ENCODE peak calls at places on chromosomes 2 and 18, in nine cellular contexts. G is NCI-H1092 treated with DMSO at 0.1 percent for 48 hours; C is GM23248; D is NCI-H226; R is myocyte; M is activated T-cell treated with anti-CD3 and anti-CD28 coated beads for 1 hour; F is activated CD4-positive, alpha-beta T cell treated with anti-CD3 and anti-CD28 coated beads, Interleukin-2, amount 10 ng/mL, durations not matched to agents 7 days and 5 days; U is stimulated activated CD4-positive, alpha-beta T cell treated with anti-CD3 and anti-CD28 coated beads, Interleukin-2, amount 100 ng/mL, for 48 hours; J is GM12891. H is an unnamed sample.

GRCh38 chr2:235614900-235615712 is 121.3 kb downstream of the AGAP1 start:
- DNase-seq in G (no peak), C (peak; percentile 95), D (peak; percentile 83), R (peak; percentile 73), M (no peak), F (no peak), U (no peak), J (no peak), H (no peak)

GRCh38 chr2:218127929-218128455 is 2.2 kb downstream of the CXCR2 start:
- DNase-seq in G (no peak), C (no peak), D (no peak), R (no peak), M (no peak), F (no peak), U (no peak), J (no peak), H (no peak)

GRCh38 chr2:8319219-8319618 is 362.6 kb upstream of the ID2 start:
- DNase-seq in G (no peak), C (peak; percentile 81), D (no peak), R (no peak), M (no peak), F (no peak), U (no peak), J (no peak), H (no peak)

GRCh38 chr2:182359027-182360011 is 67.5 kb downstream of the PDE1A start:
- DNase-seq in G (no peak), C (no peak), D (peak; percentile 46), R (no peak), M (no peak), F (no peak), U (no peak), J (no peak), H (no peak)

GRCh38 chr2:171578156-171578803 is 56.0 kb downstream of the CYBRD1 start:
- DNase-seq in G (no peak), C (no peak), D (no peak), R (no peak), M (no peak), F (no peak), U (no peak), J (no peak), H (no peak)

GRCh38 chr2:28155627-28156026 is 237.0 kb upstream of the FOSL2 start:
- DNase-seq in G (no peak), C (no peak), D (no peak), R (no peak), M (no peak), F (no peak), U (no peak), J (no peak), H (peak; percentile 63)

GRCh38 chr2:86787701-86788100 is 3.0 kb downstream of the CD8A start:
- DNase-seq in G (peak; percentile 15), C (no peak), D (no peak), R (no peak), M (no peak), F (no peak), U (no peak), J (no peak), H (peak; percentile 50)

GRCh38 chr18:6961331-6961730 is 156.3 kb downstream of the LAMA1 start:
- DNase-seq in G (no peak), C (peak; percentile 4), D (no peak), R (no peak), M (no peak), F (no peak), U (no peak), J (no peak), H (no peak)

GRCh38 chr2:220482751-220483150 is 855.3 kb downstream of the SLC4A3 start:
- DNase-seq in G (no peak), C (no peak), D (peak; percentile 80), R (no peak), M (no peak), F (no peak), U (no peak), J (no peak), H (no peak)

GRCh38 chr2:69381337-69381737 is 5.7 kb downstream of the GFPT1 start:
- DNase-seq in G (no peak), C (peak; percentile 50), D (peak; percentile 72), R (no peak), M (no peak), F (no peak), U (no peak), J (no peak), H (peak; percentile 26)

GRCh38 chr18:7382631-7383335 is 151.9 kb downstream of the LRRC30 start:
- DNase-seq in G (no peak), C (no peak), D (no peak), R (no peak), M (no peak), F (no peak), U (no peak), J (no peak), H (no peak)

GRCh38 chr2:7749895-7750559 is 832.8 kb downstream of the RNF144A start:
- DNase-seq in G (no peak), C (no peak), D (no peak), R (no peak), M (no peak), F (no peak), U (no peak), J (no peak), H (no peak)

GRCh38 chr2:189441709-189442074 is 418 bp downstream of the WDR75 start:
- DNase-seq in G (peak; percentile 48), C (no peak), D (peak; percentile 5), R (no peak), M (no peak), F (no peak), U (no peak), J (no peak), H (peak; percentile 60)

GRCh38 chr18:8423051-8423558 is 186.1 kb upstream of the RAB12 start:
- DNase-seq in G (no peak), C (peak; percentile 67), D (no peak), R (peak; percentile 74), M (no peak), F (no peak), U (no peak), J (no peak), H (peak; percentile 71)

GRCh38 chr2:118667964-118668363 is 179.5 kb downstream of the EN1 start:
- DNase-seq in G (no peak), C (peak; percentile 95), D (no peak), R (peak; percentile 6), M (no peak), F (no peak), U (no peak), J (no peak), H (no peak)

GRCh38 chr18:73366713-73367112 is 498.9 kb upstream of the NETO1 start:
- DNase-seq in G (no peak), C (peak; percentile 46), D (peak; percentile 6), R (no peak), M (no peak), F (no peak), U (no peak), J (no peak), H (no peak)

GRCh38 chr18:49788327-49788908 is 24.9 kb downstream of the ACAA2 start:
- DNase-seq in G (no peak), C (peak; percentile 24), D (no peak), R (no peak), M (no peak), F (no peak), U (no peak), J (no peak), H (peak; percentile 78)

GRCh38 chr2:142415461-142415860 is 284.6 kb upstream of the LRP1B start:
- DNase-seq in G (no peak), C (no peak), D (no peak), R (no peak), M (no peak), F (no peak), U (no peak), J (no peak), H (no peak)

GRCh38 chr2:33392366-33392765 is 84.1 kb upstream of the RASGRP3 start:
- DNase-seq in G (no peak), C (no peak), D (no peak), R (no peak), M (no peak), F (no peak), U (no peak), J (no peak), H (no peak)

GRCh38 chr2:65708129-65708528 is 275.7 kb upstream of the SPRED2 start:
- DNase-seq in G (no peak), C (no peak), D (peak; percentile 9), R (no peak), M (no peak), F (no peak), U (no peak), J (no peak), H (no peak)

GRCh38 chr2:69704446-69704845 is 37.5 kb upstream of the ANXA4 start:
- DNase-seq in G (no peak), C (no peak), D (no peak), R (no peak), M (no peak), F (no peak), U (no peak), J (no peak), H (no peak)

GRCh38 chr18:1047406-1047805 is 142.7 kb downstream of the ADCYAP1 start:
- DNase-seq in G (no peak), C (peak; percentile 47), D (peak; percentile 51), R (no peak), M (no peak), F (no peak), U (no peak), J (no peak), H (no peak)

GRCh38 chr2:229416116-229416694 is 145.1 kb upstream of the PID1 start:
- DNase-seq in G (no peak), C (peak; percentile 71), D (no peak), R (peak; percentile 33), M (no peak), F (no peak), U (no peak), J (no peak), H (no peak)

GRCh38 chr2:136085810-136086209 is 32.1 kb downstream of the CXCR4 start:
- DNase-seq in G (no peak), C (no peak), D (no peak), R (no peak), M (no peak), F (no peak), U (no peak), J (no peak), H (no peak)

GRCh38 chr2:191039616-191040015 is 25.6 kb upstream of the STAT1 start:
- DNase-seq in G (no peak), C (no peak), D (no peak), R (no peak), M (no peak), F (no peak), U (no peak), J (no peak), H (no peak)

GRCh38 chr2:64606495-64607363 is 47.0 kb downstream of the SERTAD2 start:
- DNase-seq in G (no peak), C (peak; percentile 93), D (no peak), R (peak; percentile 84), M (peak; percentile 60), F (peak; percentile 88), U (peak; percentile 77), J (peak; percentile 76), H (peak; percentile 91)

GRCh38 chr2:38315707-38316333 is 61.3 kb downstream of the ATL2 start:
- DNase-seq in G (peak; percentile 18), C (peak; percentile 63), D (peak; percentile 42), R (peak; percentile 71), M (no peak), F (peak; percentile 47), U (no peak), J (peak; percentile 15), H (peak; percentile 56)

GRCh38 chr2:74393525-74393924 is 13.4 kb upstream of the DCTN1 start:
- DNase-seq in G (no peak), C (no peak), D (no peak), R (no peak), M (no peak), F (no peak), U (no peak), J (no peak), H (no peak)

GRCh38 chr2:109689182-109689935 is 75.2 kb downstream of the SOWAHC start:
- DNase-seq in G (no peak), C (no peak), D (no peak), R (no peak), M (no peak), F (no peak), U (no peak), J (no peak), H (no peak)

GRCh38 chr18:28666216-28666615 is 489.3 kb upstream of the CDH2 start:
- DNase-seq in G (no peak), C (no peak), D (peak; percentile 45), R (no peak), M (no peak), F (no peak), U (no peak), J (no peak), H (no peak)

GRCh38 chr2:218648473-218649100 is 10.8 kb downstream of the ZNF142 start:
- DNase-seq in G (peak; percentile 12), C (peak; percentile 72), D (peak; percentile 19), R (peak; percentile 60), M (peak; percentile 35), F (peak; percentile 67), U (peak; percentile 37), J (peak; percentile 45), H (peak; percentile 71)

H was measured in DMS53.